ENCODE peak calls at places on chromosomes 2 and 18, in eight cellular contexts. M is left lung, H is spleen, V is suprapubic skin, Z is A549, R is tibial artery, X is Peyer's patch, A is cardiac muscle cell. T is an unnamed sample.

GRCh38 chr2:177724398-177725287 is 332.1 kb downstream of the AGPS start:
- DNase-seq in R (no peak), X (no peak), A (peak; percentile 71), Z (peak; percentile 44), H (no peak), V (no peak), M (no peak), T (peak; percentile 48)

GRCh38 chr2:68317971-68318685 is 1.6 kb downstream of the CNRIP1 start:
- DNase-seq in R (no peak), H (no peak), X (no peak), M (no peak), V (no peak), A (no peak), Z (no peak), T (peak; percentile 5)

GRCh38 chr2:60567092-60567491 is 13.6 kb upstream of the BCL11A start:
- DNase-seq in X (no peak), M (no peak), H (no peak), Z (no peak), R (no peak), V (no peak), A (no peak), T (no peak)

GRCh38 chr2:223114170-223114569 is 62.2 kb downstream of the KCNE4 start:
- DNase-seq in H (no peak), V (no peak), A (no peak), Z (no peak), R (no peak), X (no peak), M (no peak), T (no peak)

GRCh38 chr2:207037813-207038212 is 98.5 kb downstream of the CPO start:
- DNase-seq in V (no peak), M (no peak), Z (no peak), A (no peak), H (no peak), R (no peak), X (no peak), T (no peak)

GRCh38 chr18:58903533-58903932 is 38.9 kb downstream of the ZNF532 start:
- DNase-seq in Z (no peak), R (no peak), H (no peak), A (no peak), M (no peak), X (no peak), V (no peak), T (no peak)

GRCh38 chr2:128309341-128310093 is 9.2 kb downstream of the HS6ST1 start:
- DNase-seq in A (peak; percentile 41), X (no peak), V (peak; percentile 64), R (peak; percentile 59), Z (no peak), H (peak; percentile 80), M (peak; percentile 70), T (peak; percentile 91)

GRCh38 chr2:11563784-11564666 is 30.2 kb downstream of the GREB1 start:
- DNase-seq in H (peak; percentile 20), Z (no peak), R (peak; percentile 17), M (no peak), V (peak; percentile 17), X (no peak), A (no peak), T (no peak)

GRCh38 chr2:30912056-30912455 is 104.8 kb upstream of the CAPN13 start:
- DNase-seq in X (no peak), A (no peak), V (no peak), H (no peak), R (no peak), Z (no peak), M (no peak), T (no peak)

GRCh38 chr2:45643095-45643494 is 8.4 kb upstream of the PRKCE start:
- DNase-seq in A (peak; percentile 12), R (no peak), Z (no peak), V (peak; percentile 64), M (peak; percentile 40), H (no peak), X (no peak), T (peak; percentile 21)

GRCh38 chr2:168044579-168044978 is 202.8 kb downstream of the STK39 start:
- DNase-seq in H (no peak), R (no peak), M (no peak), Z (no peak), X (no peak), A (no peak), V (no peak), T (no peak)

GRCh38 chr2:42741140-42741539 is 22.8 kb downstream of the OXER1 start:
- DNase-seq in V (no peak), Z (no peak), A (no peak), X (no peak), R (no peak), M (no peak), H (no peak), T (no peak)

GRCh38 chr18:12155996-12156395 is 62.4 kb downstream of the ANKRD62 start:
- DNase-seq in Z (no peak), X (no peak), R (no peak), V (no peak), A (no peak), M (no peak), H (no peak), T (no peak)

GRCh38 chr2:235866373-235866772 is 301.8 kb downstream of the GBX2 start:
- DNase-seq in Z (no peak), R (no peak), X (no peak), M (no peak), V (no peak), A (no peak), H (no peak), T (no peak)

GRCh38 chr2:235864311-235864710 is 303.9 kb downstream of the GBX2 start:
- DNase-seq in Z (no peak), R (no peak), H (no peak), M (no peak), A (no peak), X (no peak), V (no peak), T (no peak)

GRCh38 chr2:235863414-235863813 is 304.8 kb downstream of the GBX2 start:
- DNase-seq in M (no peak), R (no peak), A (no peak), V (no peak), Z (no peak), H (no peak), X (no peak), T (no peak)

GRCh38 chr2:235868224-235868623 is 300.0 kb downstream of the GBX2 start:
- DNase-seq in Z (no peak), V (no peak), X (no peak), A (no peak), M (no peak), R (no peak), H (no peak), T (peak; percentile 84)

GRCh38 chr2:235864746-235865535 is 303.2 kb downstream of the GBX2 start:
- DNase-seq in M (no peak), R (no peak), A (no peak), H (no peak), Z (no peak), X (no peak), V (no peak), T (peak; percentile 17)
- H3K4me3 ChIP-seq in M (no peak overlapping the region), R (no peak overlapping the region), A (no peak overlapping the region), H (no peak overlapping the region), Z (no peak overlapping the region), X (no peak overlapping the region), V (no peak overlapping the region), T (no peak overlapping the region)

GRCh38 chr2:71190959-71191943 is 35.7 kb downstream of the PAIP2B start:
- DNase-seq in H (no peak), V (no peak), Z (peak; percentile 42), R (no peak), M (no peak), X (no peak), A (peak; percentile 18), T (peak; percentile 26)
- TF ChIP-seq CTCF in H (no peak), V (peak; percentile 17), Z (peak; percentile 55), R (no peak), M (no peak), X (no peak), A (peak; percentile 51), T (peak; percentile 42)

DNA sequence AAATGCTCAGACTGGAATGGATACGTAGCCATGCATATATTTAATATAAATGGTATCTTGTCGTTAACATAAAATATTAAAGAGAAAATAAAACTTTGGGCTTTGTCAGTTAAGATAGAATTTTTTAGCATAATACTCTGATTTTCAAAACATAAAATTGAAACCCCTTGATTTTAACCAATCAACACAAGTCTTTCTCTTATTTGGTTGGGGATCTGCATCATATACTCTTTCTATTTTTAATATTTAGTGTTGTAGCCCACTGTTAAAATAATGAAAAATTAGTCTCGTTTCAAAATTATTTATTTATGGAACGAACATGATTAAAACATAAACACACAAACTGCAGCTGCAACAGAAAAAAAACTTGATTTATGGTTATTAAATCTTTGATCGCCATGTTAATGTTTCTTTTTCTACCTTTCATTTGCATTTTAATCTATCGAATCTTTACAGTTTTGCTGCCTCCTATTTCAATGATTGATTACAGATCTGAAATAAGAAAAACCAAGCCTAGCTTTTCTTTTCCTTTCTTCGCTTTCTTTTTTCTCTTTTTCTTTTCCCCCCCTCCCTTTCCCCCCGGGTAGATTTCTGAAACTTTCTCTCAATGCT is 145.5 kb downstream of the MEIS1 start:
- DNase-seq in R (no peak), Z (no peak), A (no peak), X (no peak), H (no peak), V (no peak), M (no peak), T (no peak)
- H3K4me3 ChIP-seq in R (no peak overlapping the region), Z (no peak overlapping the region), A (peak overlapping the region; percentile 41), X (no peak overlapping the region), H (no peak overlapping the region), V (peak overlapping the region; percentile 42), M (no peak overlapping the region), T (peak overlapping the region; percentile 62)

GRCh38 chr2:172615862-172616261 is 60.0 kb downstream of the PDK1 start:
- DNase-seq in X (no peak), H (no peak), M (no peak), Z (no peak), R (no peak), V (no peak), A (no peak), T (no peak)

GRCh38 chr2:172613035-172613434 is 57.1 kb downstream of the PDK1 start:
- DNase-seq in V (no peak), A (peak; percentile 65), M (no peak), Z (no peak), R (no peak), X (no peak), H (no peak), T (peak; percentile 69)

GRCh38 chr2:172617115-172617514 is 61.2 kb downstream of the PDK1 start:
- DNase-seq in A (no peak), V (no peak), R (no peak), H (no peak), M (no peak), Z (no peak), X (no peak), T (no peak)

GRCh38 chr2:172614932-172615331 is 59.0 kb downstream of the PDK1 start:
- DNase-seq in A (no peak), M (peak; percentile 70), H (no peak), R (no peak), Z (no peak), V (no peak), X (no peak), T (no peak)

DNA sequence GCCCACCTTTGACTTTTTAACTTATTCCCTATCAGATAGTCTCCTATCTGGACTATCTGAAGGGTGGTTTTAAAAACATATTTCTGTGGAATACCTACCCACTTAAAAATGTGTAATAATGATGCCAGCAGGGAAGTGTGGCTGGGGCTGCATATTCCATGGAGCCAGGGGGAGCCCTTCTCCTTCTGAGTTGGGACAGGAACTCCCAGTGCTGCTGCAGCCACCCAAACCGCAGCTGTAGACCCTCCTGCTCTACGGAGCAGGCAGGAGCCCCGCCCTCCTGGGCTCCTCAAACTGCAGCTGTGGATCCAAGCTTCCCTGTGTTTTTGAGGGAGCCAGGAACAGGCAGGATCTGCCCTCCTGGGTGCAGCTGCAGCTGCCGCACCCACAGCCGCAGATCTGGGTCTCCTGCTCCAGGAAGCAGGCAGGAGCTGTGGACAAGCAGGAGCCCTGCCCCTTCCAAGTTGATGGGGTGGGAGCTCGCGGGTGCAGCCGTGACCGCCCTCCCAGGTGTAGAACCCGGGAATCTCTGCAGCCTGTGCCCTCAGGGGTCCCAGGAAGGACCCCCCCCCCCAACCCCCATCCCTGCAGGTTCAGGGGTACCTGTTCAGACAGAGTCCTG is 57.8 kb downstream of the PDK1 start:
- DNase-seq in A (no peak), H (no peak), Z (no peak), M (no peak), R (no peak), V (no peak), X (no peak), T (peak; percentile 44)
- TF ChIP-seq CTCF in A (peak; percentile 18), H (no peak), Z (peak; percentile 17), M (no peak), R (no peak), V (no peak), X (no peak), T (peak; percentile 37)

T was measured in fibroblast of villous mesenchyme.